ENCODE peak calls at places on chromosomes 3 and 15, in ten cellular contexts. One of them, this sample, is unnamed.

GRCh38 chr3:53045107-53045783 is 628 bp downstream of the SFMBT1 start:
- DNase-seq in psoas muscle: peak; percentile 67
- DNase-seq in left ventricle myocardium inferior: peak; percentile 66
- DNase-seq in Peyer's patch: peak; percentile 72
- DNase-seq in Panc1: no peak
- DNase-seq in aorta: peak; percentile 86
- DNase-seq in CD4-positive, CD25-positive, alpha-beta regulatory T cell: peak; percentile 64
- DNase-seq in CD8-positive, alpha-beta memory T cell: peak; percentile 69
- DNase-seq in mammary epithelial cell: no peak
- DNase-seq in body of pancreas: peak; percentile 72
- DNase-seq in this sample: peak; percentile 74

GRCh38 chr3:4601926-4602325 is 108.8 kb downstream of the ITPR1 start:
- DNase-seq in Panc1: no peak
- DNase-seq in aorta: no peak
- DNase-seq in CD4-positive, CD25-positive, alpha-beta regulatory T cell: no peak
- DNase-seq in psoas muscle: no peak
- DNase-seq in body of pancreas: no peak
- DNase-seq in CD8-positive, alpha-beta memory T cell: no peak
- DNase-seq in Peyer's patch: no peak
- DNase-seq in mammary epithelial cell: peak; percentile 16
- DNase-seq in left ventricle myocardium inferior: no peak
- DNase-seq in this sample: no peak

GRCh38 chr15:54803987-54804386 is 392.8 kb downstream of the RSL24D1 start:
- DNase-seq in Panc1: no peak
- DNase-seq in CD8-positive, alpha-beta memory T cell: no peak
- DNase-seq in aorta: no peak
- DNase-seq in body of pancreas: no peak
- DNase-seq in Peyer's patch: no peak
- DNase-seq in left ventricle myocardium inferior: no peak
- DNase-seq in psoas muscle: no peak
- DNase-seq in mammary epithelial cell: no peak
- DNase-seq in CD4-positive, CD25-positive, alpha-beta regulatory T cell: no peak
- DNase-seq in this sample: no peak

GRCh38 chr3:150803440-150803985 is 40.5 kb upstream of the SIAH2 start:
- DNase-seq in mammary epithelial cell: no peak
- DNase-seq in left ventricle myocardium inferior: no peak
- DNase-seq in Peyer's patch: no peak
- DNase-seq in Panc1: no peak
- DNase-seq in CD8-positive, alpha-beta memory T cell: no peak
- DNase-seq in body of pancreas: no peak
- DNase-seq in psoas muscle: no peak
- DNase-seq in CD4-positive, CD25-positive, alpha-beta regulatory T cell: no peak
- DNase-seq in aorta: no peak
- DNase-seq in this sample: no peak

GRCh38 chr3:192121921-192122320 is 605.4 kb downstream of the FGF12 start:
- DNase-seq in mammary epithelial cell: no peak
- DNase-seq in body of pancreas: no peak
- DNase-seq in CD8-positive, alpha-beta memory T cell: no peak
- DNase-seq in Panc1: no peak
- DNase-seq in CD4-positive, CD25-positive, alpha-beta regulatory T cell: no peak
- DNase-seq in aorta: no peak
- DNase-seq in left ventricle myocardium inferior: no peak
- DNase-seq in Peyer's patch: no peak
- DNase-seq in psoas muscle: no peak
- DNase-seq in this sample: no peak

GRCh38 chr3:136938334-136938733 is 19.4 kb upstream of the IL20RB start:
- DNase-seq in mammary epithelial cell: no peak
- DNase-seq in aorta: no peak
- DNase-seq in CD4-positive, CD25-positive, alpha-beta regulatory T cell: no peak
- DNase-seq in Panc1: no peak
- DNase-seq in Peyer's patch: no peak
- DNase-seq in left ventricle myocardium inferior: no peak
- DNase-seq in psoas muscle: no peak
- DNase-seq in CD8-positive, alpha-beta memory T cell: no peak
- DNase-seq in body of pancreas: no peak
- DNase-seq in this sample: no peak

GRCh38 chr3:150168694-150169093 is 198.0 kb upstream of the PFN2 start:
- DNase-seq in psoas muscle: peak; percentile 56
- DNase-seq in body of pancreas: peak; percentile 58
- DNase-seq in left ventricle myocardium inferior: peak; percentile 18
- DNase-seq in aorta: no peak
- DNase-seq in CD4-positive, CD25-positive, alpha-beta regulatory T cell: no peak
- DNase-seq in Peyer's patch: no peak
- DNase-seq in CD8-positive, alpha-beta memory T cell: no peak
- DNase-seq in mammary epithelial cell: no peak
- DNase-seq in Panc1: no peak
- DNase-seq in this sample: no peak

GRCh38 chr3:67605377-67605776 is 49.0 kb downstream of the SUCLG2 start:
- DNase-seq in mammary epithelial cell: peak; percentile 42
- DNase-seq in body of pancreas: no peak
- DNase-seq in CD8-positive, alpha-beta memory T cell: no peak
- DNase-seq in left ventricle myocardium inferior: no peak
- DNase-seq in Panc1: no peak
- DNase-seq in psoas muscle: no peak
- DNase-seq in Peyer's patch: no peak
- DNase-seq in CD4-positive, CD25-positive, alpha-beta regulatory T cell: no peak
- DNase-seq in aorta: no peak
- DNase-seq in this sample: no peak

GRCh38 chr15:77028451-77029165 is 33.7 kb downstream of the PSTPIP1 start:
- DNase-seq in Peyer's patch: no peak
- DNase-seq in CD8-positive, alpha-beta memory T cell: no peak
- DNase-seq in mammary epithelial cell: no peak
- DNase-seq in aorta: peak; percentile 59
- DNase-seq in body of pancreas: peak; percentile 15
- DNase-seq in Panc1: no peak
- DNase-seq in left ventricle myocardium inferior: no peak
- DNase-seq in psoas muscle: no peak
- DNase-seq in CD4-positive, CD25-positive, alpha-beta regulatory T cell: no peak
- DNase-seq in this sample: no peak

DNA sequence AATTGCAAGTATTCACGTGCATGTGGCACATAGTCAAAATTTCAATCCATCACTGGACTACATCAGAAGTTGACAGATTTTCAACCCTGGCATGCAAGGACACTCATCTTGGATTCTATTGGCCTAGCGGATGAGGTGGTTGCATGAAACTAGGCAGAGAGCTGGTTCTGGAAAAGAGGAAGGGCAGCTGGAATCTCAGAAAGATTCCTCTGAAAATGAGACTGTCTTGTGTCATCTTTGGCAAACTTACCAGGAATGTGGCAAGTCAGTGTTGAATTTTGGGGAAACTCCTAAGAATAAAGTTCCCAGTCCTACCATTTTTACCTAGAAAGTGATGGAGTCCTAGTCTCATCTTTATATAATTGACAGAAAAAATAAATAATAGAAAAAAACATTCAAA is 384.3 kb upstream of the NR2F2 start:
- DNase-seq in psoas muscle: no peak
- DNase-seq in left ventricle myocardium inferior: no peak
- DNase-seq in Panc1: no peak
- DNase-seq in CD8-positive, alpha-beta memory T cell: no peak
- DNase-seq in body of pancreas: no peak
- DNase-seq in CD4-positive, CD25-positive, alpha-beta regulatory T cell: no peak
- DNase-seq in Peyer's patch: no peak
- DNase-seq in aorta: no peak
- DNase-seq in mammary epithelial cell: no peak
- DNase-seq in this sample: no peak
- H3K27ac ChIP-seq in psoas muscle: no peak overlapping the region
- H3K27ac ChIP-seq in left ventricle myocardium inferior: no peak overlapping the region
- H3K27ac ChIP-seq in Panc1: no peak overlapping the region
- H3K27ac ChIP-seq in CD8-positive, alpha-beta memory T cell: no peak overlapping the region
- H3K27ac ChIP-seq in body of pancreas: no peak overlapping the region
- H3K27ac ChIP-seq in CD4-positive, CD25-positive, alpha-beta regulatory T cell: no peak overlapping the region
- H3K27ac ChIP-seq in Peyer's patch: no peak overlapping the region
- H3K27ac ChIP-seq in aorta: no peak overlapping the region
- H3K27ac ChIP-seq in mammary epithelial cell: no peak overlapping the region
- H3K27ac ChIP-seq in this sample: no peak overlapping the region

GRCh38 chr15:35186346-35186745 is 101.3 kb upstream of the NANOGP8 start:
- DNase-seq in left ventricle myocardium inferior: no peak
- DNase-seq in psoas muscle: no peak
- DNase-seq in Panc1: no peak
- DNase-seq in Peyer's patch: no peak
- DNase-seq in CD8-positive, alpha-beta memory T cell: no peak
- DNase-seq in aorta: no peak
- DNase-seq in body of pancreas: no peak
- DNase-seq in CD4-positive, CD25-positive, alpha-beta regulatory T cell: no peak
- DNase-seq in mammary epithelial cell: no peak
- DNase-seq in this sample: no peak
- H3K4me1 ChIP-seq in left ventricle myocardium inferior: no peaks in the 10 kb centered on the region
- H3K4me1 ChIP-seq in psoas muscle: no peaks in the 10 kb centered on the region
- H3K4me1 ChIP-seq in Panc1: no peaks in the 10 kb centered on the region
- H3K4me1 ChIP-seq in Peyer's patch: no peaks in the 10 kb centered on the region
- H3K4me1 ChIP-seq in CD8-positive, alpha-beta memory T cell: no peaks in the 10 kb centered on the region
- H3K4me1 ChIP-seq in aorta: no peaks in the 10 kb centered on the region
- H3K4me1 ChIP-seq in body of pancreas: no peaks in the 10 kb centered on the region
- H3K4me1 ChIP-seq in CD4-positive, CD25-positive, alpha-beta regulatory T cell: no peaks in the 10 kb centered on the region
- H3K4me1 ChIP-seq in mammary epithelial cell: no peaks in the 10 kb centered on the region
- H3K4me1 ChIP-seq in this sample: no peaks in the 10 kb centered on the region

GRCh38 chr3:185151959-185152432 is 864 bp downstream of the C3orf70 start:
- DNase-seq in aorta: no peak
- DNase-seq in left ventricle myocardium inferior: peak; percentile 64
- DNase-seq in body of pancreas: no peak
- DNase-seq in psoas muscle: no peak
- DNase-seq in CD4-positive, CD25-positive, alpha-beta regulatory T cell: no peak
- DNase-seq in mammary epithelial cell: no peak
- DNase-seq in Peyer's patch: no peak
- DNase-seq in Panc1: no peak
- DNase-seq in CD8-positive, alpha-beta memory T cell: no peak
- DNase-seq in this sample: no peak

GRCh38 chr3:185152433-185153169 is at the start of gene C3orf70:
- DNase-seq in left ventricle myocardium inferior: peak; percentile 75
- DNase-seq in body of pancreas: peak; percentile 32
- DNase-seq in Panc1: no peak
- DNase-seq in aorta: peak; percentile 89
- DNase-seq in CD8-positive, alpha-beta memory T cell: peak; percentile 7
- DNase-seq in mammary epithelial cell: peak; percentile 25
- DNase-seq in CD4-positive, CD25-positive, alpha-beta regulatory T cell: no peak
- DNase-seq in Peyer's patch: peak; percentile 86
- DNase-seq in psoas muscle: peak; percentile 59
- DNase-seq in this sample: peak; percentile 5

GRCh38 chr3:185153861-185154629 is 1.2 kb upstream of the C3orf70 start:
- DNase-seq in Peyer's patch: no peak
- DNase-seq in CD4-positive, CD25-positive, alpha-beta regulatory T cell: no peak
- DNase-seq in left ventricle myocardium inferior: no peak
- DNase-seq in body of pancreas: no peak
- DNase-seq in Panc1: no peak
- DNase-seq in mammary epithelial cell: no peak
- DNase-seq in psoas muscle: no peak
- DNase-seq in aorta: no peak
- DNase-seq in CD8-positive, alpha-beta memory T cell: no peak
- DNase-seq in this sample: no peak

GRCh38 chr3:185151101-185151958 is 1.5 kb downstream of the C3orf70 start:
- DNase-seq in CD8-positive, alpha-beta memory T cell: no peak
- DNase-seq in psoas muscle: no peak
- DNase-seq in Peyer's patch: no peak
- DNase-seq in CD4-positive, CD25-positive, alpha-beta regulatory T cell: no peak
- DNase-seq in left ventricle myocardium inferior: no peak
- DNase-seq in Panc1: no peak
- DNase-seq in aorta: no peak
- DNase-seq in mammary epithelial cell: no peak
- DNase-seq in body of pancreas: no peak
- DNase-seq in this sample: no peak

DNA sequence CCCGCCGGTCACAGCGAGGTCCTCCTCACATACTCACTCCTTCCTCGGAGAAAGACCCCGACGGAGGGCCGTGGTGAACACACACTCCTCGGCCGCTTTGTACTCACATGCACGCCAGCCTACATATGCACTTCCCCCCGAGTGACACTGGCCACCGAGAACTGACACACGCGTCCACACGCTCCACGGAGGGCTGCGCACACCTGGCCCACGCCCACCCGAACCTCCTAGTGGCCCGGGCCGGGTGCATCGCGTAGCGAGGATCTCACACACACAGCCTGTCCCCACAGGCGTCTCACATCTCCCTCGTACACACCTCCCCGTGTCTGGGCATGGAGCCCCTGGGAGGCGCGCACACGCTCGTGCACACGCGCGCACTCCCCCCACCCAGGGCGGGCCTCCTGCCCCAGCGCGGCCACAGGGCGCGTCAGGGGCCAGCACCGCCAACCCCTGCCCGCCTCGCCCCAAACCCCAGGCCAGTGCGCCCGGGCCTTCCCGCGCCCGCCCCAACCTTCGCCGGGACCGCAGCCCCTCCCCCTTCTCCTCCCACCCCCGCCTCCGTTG is 392 bp upstream of the C3orf70 start:
- DNase-seq in psoas muscle: peak; percentile 19
- DNase-seq in body of pancreas: no peak
- DNase-seq in Panc1: no peak
- DNase-seq in CD8-positive, alpha-beta memory T cell: no peak
- DNase-seq in mammary epithelial cell: no peak
- DNase-seq in CD4-positive, CD25-positive, alpha-beta regulatory T cell: no peak
- DNase-seq in left ventricle myocardium inferior: no peak
- DNase-seq in Peyer's patch: no peak
- DNase-seq in aorta: peak; percentile 77
- DNase-seq in this sample: no peak
- H3K4me3 ChIP-seq in psoas muscle: peak overlapping the region; percentile 71
- H3K4me3 ChIP-seq in body of pancreas: no peak overlapping the region
- H3K4me3 ChIP-seq in Panc1: peak overlapping the region; percentile 48
- H3K4me3 ChIP-seq in CD8-positive, alpha-beta memory T cell: no peak overlapping the region
- H3K4me3 ChIP-seq in mammary epithelial cell: peak overlapping the region; percentile 32
- H3K4me3 ChIP-seq in CD4-positive, CD25-positive, alpha-beta regulatory T cell: no peak overlapping the region
- H3K4me3 ChIP-seq in left ventricle myocardium inferior: peak overlapping the region; percentile 74
- H3K4me3 ChIP-seq in Peyer's patch: peak overlapping the region; percentile 42
- H3K4me3 ChIP-seq in aorta: peak overlapping the region; percentile 71
- H3K4me3 ChIP-seq in this sample: no peak overlapping the region

GRCh38 chr3:47035645-47036044 is 56.2 kb downstream of the NBEAL2 start:
- DNase-seq in body of pancreas: no peak
- DNase-seq in psoas muscle: no peak
- DNase-seq in CD8-positive, alpha-beta memory T cell: no peak
- DNase-seq in aorta: no peak
- DNase-seq in mammary epithelial cell: no peak
- DNase-seq in CD4-positive, CD25-positive, alpha-beta regulatory T cell: no peak
- DNase-seq in Peyer's patch: no peak
- DNase-seq in Panc1: no peak
- DNase-seq in left ventricle myocardium inferior: no peak
- DNase-seq in this sample: no peak
- H3K27ac ChIP-seq in body of pancreas: peak overlapping the region; percentile 16
- H3K27ac ChIP-seq in psoas muscle: no peak overlapping the region
- H3K27ac ChIP-seq in CD8-positive, alpha-beta memory T cell: no peak overlapping the region
- H3K27ac ChIP-seq in aorta: peak overlapping the region; percentile 28
- H3K27ac ChIP-seq in mammary epithelial cell: no peak overlapping the region
- H3K27ac ChIP-seq in CD4-positive, CD25-positive, alpha-beta regulatory T cell: no peak overlapping the region
- H3K27ac ChIP-seq in Peyer's patch: peak overlapping the region; percentile 10
- H3K27ac ChIP-seq in Panc1: peak overlapping the region; percentile 59
- H3K27ac ChIP-seq in left ventricle myocardium inferior: no peak overlapping the region
- H3K27ac ChIP-seq in this sample: no peak overlapping the region

GRCh38 chr3:16908408-16908807 is 23.7 kb downstream of the PLCL2 start:
- DNase-seq in mammary epithelial cell: no peak
- DNase-seq in CD8-positive, alpha-beta memory T cell: no peak
- DNase-seq in left ventricle myocardium inferior: no peak
- DNase-seq in psoas muscle: no peak
- DNase-seq in Peyer's patch: no peak
- DNase-seq in body of pancreas: no peak
- DNase-seq in CD4-positive, CD25-positive, alpha-beta regulatory T cell: no peak
- DNase-seq in Panc1: no peak
- DNase-seq in aorta: no peak
- DNase-seq in this sample: no peak
- H3K4me1 ChIP-seq in mammary epithelial cell: no peaks in the 10 kb centered on the region
- H3K4me1 ChIP-seq in CD8-positive, alpha-beta memory T cell: peaks cover 87% of the 10 kb centered on the region
- H3K4me1 ChIP-seq in left ventricle myocardium inferior: peaks cover 97% of the 10 kb centered on the region
- H3K4me1 ChIP-seq in psoas muscle: peaks cover 75% of the 10 kb centered on the region
- H3K4me1 ChIP-seq in Peyer's patch: no peaks in the 10 kb centered on the region
- H3K4me1 ChIP-seq in body of pancreas: peaks cover 43% of the 10 kb centered on the region
- H3K4me1 ChIP-seq in CD4-positive, CD25-positive, alpha-beta regulatory T cell: peaks cover 36% of the 10 kb centered on the region
- H3K4me1 ChIP-seq in Panc1: no peaks in the 10 kb centered on the region
- H3K4me1 ChIP-seq in aorta: peaks cover 8% of the 10 kb centered on the region
- H3K4me1 ChIP-seq in this sample: peaks cover 91% of the 10 kb centered on the region

This sample was measured in CD4-positive, alpha-beta memory T cell.